ENCODE peak calls at places on chromosomes 1 and 21, in four cellular contexts. B, Y, I and P are unnamed samples. For H3K4me1 and H3K27me3, the result is how much of the 10 kb centered on the place peaks cover.

GRCh38 chr1:205344010-205344808 is 12.5 kb downstream of the KLHDC8A start:
- DNase-seq in B (peak), Y (no peak), I (no peak), P (peak)

GRCh38 chr1:179709841-179710329 is 33.2 kb upstream of the FAM163A start:
- DNase-seq in B (no peak), Y (no peak), I (peak), P (peak)

GRCh38 chr1:206768472-206769330 is 1.9 kb upstream of the IL19 start:
- DNase-seq in B (no peak), Y (no peak), I (no peak), P (no peak)

GRCh38 chr21:32734214-32734613 is 6.4 kb upstream of the SYNJ1 start:
- DNase-seq in B (no peak), Y (no peak), I (no peak), P (no peak)

GRCh38 chr1:244089561-244089960 is 38.5 kb downstream of the ZBTB18 start:
- DNase-seq in B (peak), Y (no peak), I (no peak), P (peak)

GRCh38 chr1:55156093-55156492 is 59.1 kb downstream of the USP24 start:
- DNase-seq in B (no peak), Y (no peak), I (no peak), P (no peak)

GRCh38 chr21:46559291-46559983 is 45.4 kb downstream of the S100B start:
- DNase-seq in B (no peak), Y (no peak), I (no peak), P (peak)

GRCh38 chr1:23216771-23217420 is 406 bp downstream of the HTR1D start:
- DNase-seq in B (peak), Y (no peak), I (no peak), P (peak)

GRCh38 chr1:215137985-215138384 is 55.4 kb downstream of the KCNK2 start:
- DNase-seq in B (no peak), Y (no peak), I (no peak), P (no peak)

GRCh38 chr1:159170639-159171038 is 776 bp upstream of the CADM3 start:
- DNase-seq in B (no peak), Y (no peak), I (no peak), P (no peak)

GRCh38 chr1:155130272-155131006 is 2.8 kb downstream of the EFNA1 start:
- DNase-seq in B (peak), Y (no peak), I (no peak), P (peak)

GRCh38 chr1:212918751-212919150 is 31.6 kb upstream of the VASH2 start:
- DNase-seq in B (no peak), Y (no peak), I (no peak), P (no peak)

GRCh38 chr1:22702671-22703070 is 8.0 kb upstream of the EPHB2 start:
- DNase-seq in B (no peak), Y (no peak), I (no peak), P (no peak)

GRCh38 chr1:245704765-245705164 is 550.0 kb downstream of the KIF26B start:
- DNase-seq in B (no peak), Y (no peak), I (no peak), P (no peak)

GRCh38 chr1:229141271-229141670 is 129.6 kb upstream of the RAB4A start:
- DNase-seq in B (no peak), Y (no peak), I (no peak), P (no peak)

GRCh38 chr1:26848947-26849774 is 13.8 kb upstream of the SFN start:
- DNase-seq in B (peak), Y (no peak), I (no peak), P (peak)

GRCh38 chr1:234592240-234592639 is 17.7 kb downstream of the IRF2BP2 start:
- DNase-seq in B (no peak), Y (no peak), I (no peak), P (no peak)

GRCh38 chr1:186680031-186681012 is at the start of gene PTGS2:
- DNase-seq in B (peak), Y (peak), I (peak), P (peak)

GRCh38 chr21:36584980-36585940 is 105.3 kb upstream of the CLDN14 start:
- DNase-seq in B (no peak), Y (no peak), I (no peak), P (no peak)

GRCh38 chr1:214493126-214493796 is 58.1 kb downstream of the PTPN14 start:
- DNase-seq in B (no peak), Y (no peak), I (no peak), P (no peak)

GRCh38 chr21:27372381-27372780 is 405.5 kb upstream of the ADAMTS5 start:
- DNase-seq in B (no peak), Y (no peak), I (no peak), P (no peak)

GRCh38 chr1:17653728-17654351 is 101.3 kb upstream of the ACTL8 start:
- DNase-seq in B (peak), Y (no peak), I (no peak), P (peak)

GRCh38 chr1:67711150-67711849 is 26.3 kb downstream of the GADD45A start:
- DNase-seq in B (no peak), Y (no peak), I (no peak), P (no peak)
- H3K4me1 ChIP-seq in B (under half), Y (half or more), I (under half), P (under half)

GRCh38 chr1:42037586-42037985 is 115.6 kb upstream of the GUCA2B start:
- DNase-seq in B (no peak), Y (no peak), I (no peak), P (no peak)

GRCh38 chr1:42041031-42041430 is 112.2 kb upstream of the GUCA2B start:
- DNase-seq in B (no peak), Y (no peak), I (no peak), P (no peak)

GRCh38 chr1:42038261-42038660 is 114.9 kb upstream of the GUCA2B start:
- DNase-seq in B (no peak), Y (no peak), I (no peak), P (no peak)

GRCh38 chr1:42043182-42043581 is 110.0 kb upstream of the GUCA2B start:
- DNase-seq in B (no peak), Y (no peak), I (no peak), P (no peak)

DNA sequence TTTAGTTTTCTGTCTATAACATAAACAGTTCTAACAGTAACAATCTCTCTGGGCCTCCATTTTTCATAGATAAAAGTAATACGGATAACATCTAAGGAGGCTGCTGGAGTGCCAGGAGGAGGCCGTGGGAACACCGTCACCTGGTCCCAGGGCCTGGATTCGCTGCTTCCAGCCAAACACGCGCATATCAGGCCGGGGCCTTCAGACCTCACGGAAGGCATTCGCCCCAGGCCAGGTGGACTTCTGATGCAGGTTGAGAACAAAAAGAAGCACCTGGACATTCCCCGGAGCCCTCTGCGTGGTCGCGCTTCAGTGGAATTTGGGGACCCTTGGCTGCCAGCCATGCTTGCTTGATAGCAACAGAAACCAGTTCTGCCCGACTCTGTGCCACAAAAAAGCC is 113.1 kb upstream of the GUCA2B start:
- DNase-seq in B (no peak), Y (no peak), I (no peak), P (no peak)
- H3K27me3 ChIP-seq in B (under half), Y (under half), I (under half), P (under half)

GRCh38 chr1:162153374-162153773 is 83.9 kb downstream of the NOS1AP start:
- DNase-seq in B (no peak), Y (no peak), I (no peak), P (no peak)

GRCh38 chr1:162147760-162148159 is 78.3 kb downstream of the NOS1AP start:
- DNase-seq in B (no peak), Y (no peak), I (no peak), P (no peak)

GRCh38 chr1:162145966-162146696 is 76.6 kb downstream of the NOS1AP start:
- DNase-seq in B (no peak), Y (no peak), I (no peak), P (no peak)

GRCh38 chr1:162151900-162152829 is 82.7 kb downstream of the NOS1AP start:
- DNase-seq in B (peak), Y (no peak), I (no peak), P (no peak)

GRCh38 chr1:162150112-162150511 is 80.6 kb downstream of the NOS1AP start:
- DNase-seq in B (no peak), Y (no peak), I (no peak), P (no peak)
- H3K4me1 ChIP-seq in B (under half), Y (under half), I (under half), P (under half)

GRCh38 chr1:11703357-11704225 is 12.1 kb downstream of the DRAXIN start:
- DNase-seq in B (no peak), Y (no peak), I (no peak), P (no peak)
- H3K27me3 ChIP-seq in B (under half), Y (under half), I (under half), P (under half)

GRCh38 chr1:156750932-156751723 is at the start of gene HDGF:
- DNase-seq in B (peak), Y (peak), I (peak), P (peak)

GRCh38 chr1:156748670-156749428 is 2.6 kb downstream of the HDGF start:
- DNase-seq in B (peak), Y (peak), I (peak), P (peak)

GRCh38 chr1:156749429-156750118 is 1.9 kb downstream of the HDGF start:
- DNase-seq in B (peak), Y (no peak), I (no peak), P (peak)

GRCh38 chr1:156751724-156752481 is 428 bp upstream of the HDGF start:
- DNase-seq in B (peak), Y (peak), I (peak), P (peak)

GRCh38 chr1:156750191-156750931 is 1.1 kb downstream of the HDGF start:
- DNase-seq in B (peak), Y (no peak), I (no peak), P (peak)
- H3K4me1 ChIP-seq in B (under half), Y (half or more), I (half or more), P (under half)

GRCh38 chr21:42784276-42784675 is 95.1 kb downstream of the WDR4 start:
- DNase-seq in B (no peak), Y (no peak), I (peak), P (no peak)

GRCh38 chr21:42779431-42779861 is 99.9 kb downstream of the WDR4 start:
- DNase-seq in B (no peak), Y (no peak), I (no peak), P (no peak)

GRCh38 chr21:42782723-42783247 is 96.6 kb downstream of the WDR4 start:
- DNase-seq in B (no peak), Y (no peak), I (no peak), P (peak)

GRCh38 chr21:42781150-42781980 is 98.0 kb downstream of the WDR4 start:
- DNase-seq in B (peak), Y (no peak), I (peak), P (peak)

DNA sequence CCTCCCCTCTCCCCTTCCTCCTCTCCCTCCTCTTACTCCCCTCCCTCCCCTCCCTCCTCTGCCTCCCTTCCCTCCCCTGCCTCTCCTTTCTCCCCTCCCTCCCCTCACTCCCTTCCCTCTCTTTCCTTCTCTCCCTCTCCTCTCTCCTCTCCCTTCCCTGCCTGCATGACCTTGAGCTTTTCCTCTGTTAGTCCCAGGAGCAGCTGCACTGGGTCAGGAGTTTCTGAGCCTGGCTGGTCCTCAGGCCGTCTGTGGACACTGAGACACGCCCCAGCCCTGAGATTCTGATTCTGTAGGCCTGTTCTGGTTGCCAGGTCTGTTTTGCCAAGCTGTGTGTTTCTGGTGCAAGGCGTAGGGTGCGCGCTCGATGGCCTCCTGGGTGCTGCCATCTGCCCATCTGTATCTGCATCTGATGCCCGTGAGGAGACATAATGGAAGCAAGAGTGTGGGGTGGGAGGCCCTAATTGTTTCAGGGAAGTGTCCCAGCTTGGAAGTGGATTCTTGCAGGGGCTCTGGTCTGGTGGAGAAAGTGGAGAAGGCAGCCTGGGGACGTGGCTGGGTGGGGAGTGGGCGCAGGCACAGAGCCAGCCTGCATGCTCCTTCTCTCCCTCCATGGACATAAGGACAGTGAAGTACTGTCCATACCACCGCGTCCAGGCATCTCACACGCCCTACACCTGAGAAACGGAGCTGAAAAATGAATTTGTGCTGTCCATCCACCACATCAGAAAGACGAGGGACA is 97.2 kb downstream of the WDR4 start:
- DNase-seq in B (no peak), Y (no peak), I (no peak), P (peak)
- H3K27me3 ChIP-seq in B (under half), Y (half or more), I (under half), P (under half)

GRCh38 chr1:108708726-108709660 is 3.7 kb upstream of the FNDC7 start:
- DNase-seq in B (no peak), Y (no peak), I (no peak), P (peak)
- H3K4me1 ChIP-seq in B (under half), Y (under half), I (under half), P (under half)

GRCh38 chr1:10741696-10742095 is 54.8 kb downstream of the CASZ1 start:
- DNase-seq in B (no peak), Y (no peak), I (no peak), P (no peak)
- H3K27me3 ChIP-seq in B (under half), Y (under half), I (under half), P (under half)